ENCODE peak calls at places on chromosome 6, in six cellular contexts. L, B, X, W, N and F are unnamed samples.

GRCh38 chr6:108897371-108897770 is 49.1 kb downstream of the ARMC2 start:
- DNase-seq in L (peak), B (no peak), X (no peak), W (peak), N (no peak), F (peak)

GRCh38 chr6:137013738-137014602 is 30.8 kb downstream of the IL20RA start:
- DNase-seq in L (peak), B (peak), X (no peak), W (peak), N (no peak), F (peak)

GRCh38 chr6:52736145-52736544 is 27.1 kb downstream of the GSTA2 start:
- DNase-seq in L (no peak), B (no peak), X (no peak), W (no peak), N (no peak), F (no peak)

GRCh38 chr6:33927551-33927950 is 123.7 kb upstream of the MLN start:
- DNase-seq in L (no peak), B (no peak), X (no peak), W (no peak), N (peak), F (peak)

GRCh38 chr6:63380265-63380664 is 60.5 kb upstream of the LGSN start:
- DNase-seq in L (no peak), B (no peak), X (no peak), W (no peak), N (no peak), F (no peak)

GRCh38 chr6:28880894-28881780 is 42.6 kb downstream of the TRIM27 start:
- DNase-seq in L (peak), B (no peak), X (peak), W (peak), N (peak), F (peak)

GRCh38 chr6:119566546-119567263 is 217.1 kb upstream of the MAN1A1 start:
- DNase-seq in L (no peak), B (no peak), X (no peak), W (no peak), N (no peak), F (no peak)

GRCh38 chr6:112651239-112651638 is 304.1 kb downstream of the RFPL4B start:
- DNase-seq in L (no peak), B (no peak), X (no peak), W (no peak), N (no peak), F (no peak)